ENCODE peak calls at places on chromosomes 2 and 18, in eight cellular contexts. C is endothelial cell of umbilical vein; W is brain microvascular endothelial cell; U is left ventricle myocardium inferior; B is CD8-positive, alpha-beta T cell; L is neural progenitor cell; T is HCT116; Q is esophagus muscularis mucosa. A is an unnamed sample. For H3K36me3, the result is how much of the 10 kb centered on the place peaks cover.

GRCh38 chr2:99354060-99354459 is 16.9 kb downstream of the EIF5B start:
- DNase-seq in C (no peak), Q (no peak), L (no peak), T (no peak), W (no peak), B (no peak), U (no peak), A (no peak)

GRCh38 chr2:183224933-183225332 is 100.7 kb downstream of the NUP35 start:
- DNase-seq in C (no peak), T (no peak), W (no peak), U (no peak), B (no peak), L (no peak), Q (no peak), A (no peak)

GRCh38 chr18:62044490-62045000 is 142.3 kb downstream of the PIGN start:
- DNase-seq in W (peak), T (no peak), U (no peak), L (no peak), Q (no peak), C (no peak), B (no peak), A (no peak)

GRCh38 chr2:145598434-145598833 is 1078.5 kb upstream of the ZEB2 start:
- DNase-seq in U (no peak), B (no peak), L (no peak), C (peak), Q (no peak), T (no peak), W (peak), A (no peak)

GRCh38 chr18:27017901-27018500 is 152.5 kb upstream of the AQP4 start:
- DNase-seq in Q (no peak), W (no peak), T (no peak), B (no peak), C (no peak), L (peak), U (no peak), A (no peak)

GRCh38 chr2:237862528-237862895 is 3.1 kb downstream of the RAMP1 start:
- DNase-seq in L (no peak), C (no peak), B (no peak), U (no peak), Q (peak), T (no peak), W (no peak), A (no peak)

GRCh38 chr2:238573916-238574315 is 147.2 kb downstream of the ASB1 start:
- DNase-seq in L (no peak), B (no peak), C (no peak), Q (no peak), T (no peak), U (no peak), W (no peak), A (no peak)

GRCh38 chr2:120291464-120292311 is 39.0 kb downstream of the RALB start:
- DNase-seq in Q (no peak), T (peak), U (no peak), W (peak), L (no peak), B (no peak), C (no peak), A (no peak)

GRCh38 chr2:222973237-222973636 is 78.8 kb upstream of the KCNE4 start:
- DNase-seq in U (no peak), T (no peak), Q (peak), W (no peak), C (no peak), L (no peak), B (no peak), A (no peak)

GRCh38 chr2:186746584-186746983 is 52.7 kb downstream of the FAM171B start:
- DNase-seq in L (no peak), B (no peak), U (no peak), Q (no peak), C (no peak), W (no peak), T (no peak), A (no peak)

GRCh38 chr18:61988100-61988499 is 95.3 kb upstream of the RNF152 start:
- DNase-seq in T (no peak), U (no peak), B (no peak), Q (no peak), L (no peak), C (no peak), W (no peak), A (no peak)

GRCh38 chr2:84846732-84847131 is 34.2 kb downstream of the TRABD2A start:
- DNase-seq in Q (no peak), U (no peak), T (no peak), B (no peak), W (no peak), L (no peak), C (no peak), A (no peak)

GRCh38 chr2:149994057-149994728 is 406.6 kb upstream of the MMADHC start:
- DNase-seq in L (no peak), U (no peak), C (no peak), B (no peak), Q (no peak), W (peak), T (peak), A (peak)

GRCh38 chr18:31438402-31438801 is 9.1 kb upstream of the DSG3 start:
- DNase-seq in C (no peak), T (no peak), B (no peak), U (no peak), W (no peak), Q (no peak), L (no peak), A (no peak)

GRCh38 chr2:166926657-166927056 is 38.4 kb downstream of the XIRP2 start:
- DNase-seq in Q (no peak), U (no peak), T (no peak), W (no peak), L (no peak), C (no peak), B (no peak), A (no peak)

GRCh38 chr2:101558740-101559508 is 84.0 kb upstream of the RFX8 start:
- DNase-seq in C (peak), U (no peak), Q (no peak), W (peak), L (no peak), B (no peak), T (no peak), A (peak)

GRCh38 chr2:48551548-48551947 is 21.6 kb downstream of the STON1 start:
- DNase-seq in B (no peak), W (no peak), U (no peak), Q (no peak), T (no peak), C (no peak), L (no peak), A (no peak)

GRCh38 chr18:79616651-79617518 is 62.7 kb upstream of the CTDP1 start:
- DNase-seq in B (no peak), L (peak), U (no peak), Q (no peak), T (no peak), C (no peak), W (no peak), A (no peak)

GRCh38 chr18:56873441-56874140 is 222.4 kb downstream of the WDR7 start:
- DNase-seq in U (no peak), W (no peak), B (peak), T (no peak), L (peak), Q (no peak), C (peak), A (no peak)

GRCh38 chr2:47080888-47081301 is 74.2 kb downstream of the STPG4 start:
- DNase-seq in Q (no peak), C (no peak), L (no peak), T (no peak), U (no peak), B (no peak), W (no peak), A (no peak)

GRCh38 chr2:44926957-44927356 is 14.5 kb upstream of the SIX3 start:
- DNase-seq in C (no peak), B (no peak), U (no peak), L (peak), W (no peak), Q (no peak), T (no peak), A (no peak)

GRCh38 chr2:220959391-220959802 is 612.7 kb downstream of the EPHA4 start:
- DNase-seq in B (no peak), L (no peak), T (no peak), Q (no peak), W (no peak), C (peak), U (peak), A (no peak)

GRCh38 chr2:121362226-121362625 is 77.2 kb upstream of the TFCP2L1 start:
- DNase-seq in B (no peak), T (no peak), L (no peak), U (no peak), C (no peak), Q (no peak), W (no peak), A (no peak)

GRCh38 chr2:11411768-11412448 is 54.1 kb downstream of the E2F6 start:
- DNase-seq in Q (no peak), L (peak), T (no peak), U (no peak), B (no peak), C (peak), W (peak), A (no peak)

GRCh38 chr18:49757513-49758262 is 55.6 kb downstream of the ACAA2 start:
- DNase-seq in W (no peak), L (peak), B (no peak), U (no peak), Q (no peak), C (no peak), T (peak), A (no peak)

GRCh38 chr2:64225491-64225890 is 81.3 kb upstream of the PELI1 start:
- DNase-seq in B (no peak), L (no peak), C (no peak), T (no peak), W (peak), U (no peak), Q (no peak), A (no peak)

GRCh38 chr2:191401287-191401686 is 156.1 kb downstream of the MYO1B start:
- DNase-seq in Q (no peak), B (no peak), C (no peak), T (no peak), L (peak), U (no peak), W (peak), A (no peak)

GRCh38 chr2:191402966-191403565 is 157.9 kb downstream of the MYO1B start:
- DNase-seq in T (no peak), L (peak), U (no peak), W (no peak), B (no peak), Q (no peak), C (no peak), A (no peak)

GRCh38 chr2:191404568-191404991 is 159.4 kb downstream of the MYO1B start:
- DNase-seq in L (no peak), U (no peak), B (no peak), W (peak), T (no peak), C (no peak), Q (no peak), A (peak)
- H3K36me3 ChIP-seq in L (under half), U (half or more), B (under half), W (under half), T (under half), C (under half), Q (under half), A (under half)

GRCh38 chr18:63774511-63774910 is 707 bp upstream of the SERPINB7 start:
- DNase-seq in W (no peak), Q (no peak), C (no peak), T (no peak), B (no peak), L (no peak), U (no peak), A (no peak)

GRCh38 chr18:63775166-63775730 is at the start of gene SERPINB7:
- DNase-seq in Q (no peak), T (peak), U (no peak), B (no peak), C (no peak), L (no peak), W (peak), A (peak)

GRCh38 chr18:63783394-63783793 is 8.2 kb downstream of the SERPINB7 start:
- DNase-seq in Q (no peak), L (no peak), W (no peak), U (no peak), C (no peak), B (no peak), T (peak), A (no peak)

GRCh38 chr18:63785031-63785430 is 9.8 kb downstream of the SERPINB7 start:
- DNase-seq in T (no peak), C (no peak), B (no peak), L (no peak), U (no peak), W (no peak), Q (no peak), A (no peak)

GRCh38 chr18:63779386-63779785 is 4.2 kb downstream of the SERPINB7 start:
- DNase-seq in W (no peak), U (no peak), T (no peak), L (no peak), C (no peak), B (no peak), Q (no peak), A (no peak)
- TF ChIP-seq CTCF in W (no peak), U (no peak), T (no peak), L (no peak), C (no peak), B (no peak), Q (no peak), A (no peak)

GRCh38 chr2:136206613-136207012 is 88.7 kb upstream of the CXCR4 start:
- DNase-seq in U (no peak), W (no peak), T (no peak), B (no peak), C (no peak), L (no peak), Q (peak), A (no peak)

GRCh38 chr2:136207665-136208064 is 89.7 kb upstream of the CXCR4 start:
- DNase-seq in B (no peak), T (no peak), C (no peak), L (no peak), W (no peak), Q (peak), U (no peak), A (no peak)

GRCh38 chr2:136209540-136210264 is 91.8 kb upstream of the CXCR4 start:
- DNase-seq in L (no peak), B (no peak), Q (no peak), T (no peak), U (no peak), W (no peak), C (no peak), A (no peak)

GRCh38 chr2:136207030-136207623 is 89.2 kb upstream of the CXCR4 start:
- DNase-seq in U (peak), B (no peak), C (no peak), Q (peak), W (no peak), T (no peak), L (no peak), A (no peak)

DNA sequence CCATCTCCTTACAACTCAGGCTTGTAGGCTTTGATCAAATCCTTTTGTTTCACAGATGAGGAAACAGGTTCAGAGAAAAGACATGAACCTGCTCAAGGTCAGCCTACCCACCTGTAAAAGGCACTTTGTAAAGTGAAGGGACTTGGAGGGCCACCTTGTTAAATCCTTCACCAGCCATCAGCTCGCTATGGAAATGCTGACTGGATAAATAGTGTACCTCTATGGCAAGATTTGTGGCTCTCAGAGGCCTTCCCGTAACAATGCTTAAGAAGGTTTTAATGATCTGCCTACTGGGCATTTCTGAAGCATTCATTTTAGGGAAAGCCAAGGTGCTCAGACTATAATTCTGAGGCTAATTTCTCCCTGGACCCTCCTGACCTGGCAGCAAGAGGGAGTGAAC is 90.7 kb upstream of the CXCR4 start:
- DNase-seq in C (no peak), B (no peak), L (no peak), W (no peak), U (no peak), T (no peak), Q (peak), A (no peak)
- H3K4me3 ChIP-seq in C (no peak), B (no peak), L (no peak), W (no peak), U (no peak), T (no peak), Q (no peak), A (no peak)

DNA sequence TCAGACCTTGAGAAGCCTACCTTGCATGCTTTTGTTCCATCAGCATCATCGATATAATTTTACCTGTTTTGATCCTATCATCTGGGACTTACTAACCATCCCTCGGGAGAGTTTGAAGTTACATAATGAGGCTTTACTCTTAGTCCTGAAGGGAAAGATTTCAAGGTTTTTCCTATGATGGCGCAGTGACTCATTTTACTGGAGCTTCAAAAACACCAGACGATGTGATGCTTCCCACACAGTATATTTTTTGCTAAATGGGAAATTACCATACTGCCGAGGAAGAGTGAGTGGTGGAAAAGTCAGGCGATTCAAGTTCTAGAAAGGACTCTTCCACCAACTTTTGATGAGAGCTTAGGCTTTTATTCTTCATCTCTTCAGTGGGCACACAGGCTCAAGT is 44.6 kb upstream of the GCG start:
- DNase-seq in U (no peak), T (no peak), Q (no peak), B (no peak), W (peak), C (no peak), L (no peak), A (no peak)
- H3K36me3 ChIP-seq in U (under half), T (under half), Q (under half), B (under half), W (half or more), C (under half), L (under half), A (under half)

GRCh38 chr2:112995346-112995920 is 9.8 kb upstream of the IL36A start:
- DNase-seq in T (no peak), W (no peak), Q (no peak), C (no peak), B (peak), U (no peak), L (no peak), A (no peak)
- TF ChIP-seq CTCF in T (no peak), W (no peak), Q (no peak), C (no peak), B (no peak), U (no peak), L (no peak), A (no peak)

GRCh38 chr2:42298132-42298531 is 62.9 kb downstream of the COX7A2L start:
- DNase-seq in T (no peak), C (no peak), U (no peak), W (no peak), L (no peak), B (no peak), Q (no peak), A (no peak)
- H3K4me3 ChIP-seq in T (no peak), C (no peak), U (no peak), W (no peak), L (no peak), B (no peak), Q (no peak), A (no peak)

DNA sequence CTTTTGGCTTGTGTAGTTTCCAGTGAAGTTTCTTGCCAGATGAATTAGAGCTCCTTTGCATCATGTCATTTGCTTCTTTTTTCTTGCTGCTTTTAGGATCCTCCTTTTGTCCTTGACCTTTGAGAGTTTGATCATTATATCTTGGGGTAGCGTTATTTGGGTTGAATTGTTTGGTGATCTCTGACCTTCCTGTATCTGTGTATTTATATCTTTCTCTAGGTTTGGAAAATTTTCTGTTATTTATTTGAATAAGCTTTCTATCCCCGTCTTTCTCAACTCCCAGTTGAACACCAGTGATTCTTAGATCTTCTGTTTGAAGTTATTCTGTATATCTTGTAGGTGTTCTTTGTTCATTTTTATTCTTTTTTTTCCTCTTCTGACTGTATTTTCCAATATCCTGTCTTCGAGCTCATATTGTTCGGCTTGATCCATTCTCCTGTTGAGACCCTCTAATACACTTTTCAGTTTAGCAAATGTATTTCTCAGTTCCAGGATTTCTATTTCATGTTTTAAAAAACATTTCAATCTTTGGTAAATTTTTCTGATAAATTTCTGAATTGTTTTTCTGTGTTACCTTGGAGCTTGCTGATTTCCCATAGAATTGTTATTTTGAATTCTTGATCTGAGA is 20.8 kb downstream of the GALNT1 start:
- DNase-seq in L (no peak), U (no peak), Q (no peak), C (no peak), T (no peak), W (no peak), B (no peak), A (no peak)
- H3K36me3 ChIP-seq in L (under half), U (under half), Q (under half), C (under half), T (under half), W (under half), B (under half), A (under half)

A was measured in BJ.